ENCODE peak calls at places on chromosomes 13 and 19, in seven cellular contexts. P, J, U, Y, V, D and G are unnamed samples.

GRCh38 chr13:46339035-46339666 is 47.9 kb downstream of the RUBCNL start:
- DNase-seq in U (peak), Y (no peak), J (no peak), P (peak), D (no peak), V (peak), G (no peak)

GRCh38 chr19:18894254-18895037 is 1.5 kb downstream of the CERS1 start:
- DNase-seq in U (peak), J (no peak), V (no peak), P (no peak), D (no peak), Y (no peak), G (no peak)

GRCh38 chr13:110216403-110217041 is 90.4 kb downstream of the COL4A1 start:
- DNase-seq in Y (no peak), P (no peak), J (no peak), U (peak), D (no peak), V (peak), G (no peak)

GRCh38 chr13:27401210-27401609 is 23.2 kb upstream of the GTF3A start:
- DNase-seq in U (no peak), J (no peak), V (peak), Y (no peak), D (no peak), P (no peak), G (no peak)

GRCh38 chr13:108828053-108828806 is 198.8 kb downstream of the MYO16 start:
- DNase-seq in P (peak), Y (no peak), U (no peak), J (no peak), D (no peak), V (no peak), G (no peak)

GRCh38 chr19:4744451-4745170 is 21.0 kb upstream of the DPP9 start:
- DNase-seq in D (no peak), Y (no peak), U (peak), J (peak), V (peak), P (peak), G (no peak)

GRCh38 chr19:16315825-16316505 is 8.7 kb upstream of the KLF2 start:
- DNase-seq in J (peak), Y (no peak), P (peak), V (peak), U (peak), D (no peak), G (no peak)

GRCh38 chr19:44684892-44685847 is 13.8 kb upstream of the CEACAM16 start:
- DNase-seq in P (peak), J (peak), D (no peak), Y (no peak), V (peak), U (peak), G (no peak)

GRCh38 chr13:39875583-39875982 is 220.1 kb downstream of the COG6 start:
- DNase-seq in V (peak), D (no peak), J (no peak), P (no peak), U (peak), Y (no peak), G (no peak)

GRCh38 chr19:47581605-47582319 is 8.8 kb upstream of the ZNF541 start:
- DNase-seq in Y (no peak), U (no peak), P (peak), D (no peak), J (no peak), V (no peak), G (no peak)

GRCh38 chr13:43356566-43356965 is 333.2 kb downstream of the DNAJC15 start:
- DNase-seq in D (peak), J (no peak), Y (no peak), V (no peak), P (peak), U (no peak), G (no peak)

GRCh38 chr13:42041684-42042035 is 6.8 kb upstream of the DGKH start:
- DNase-seq in D (peak), Y (no peak), V (peak), U (peak), J (peak), P (peak), G (peak)

GRCh38 chr19:35828694-35829301 is 16.2 kb upstream of the PRODH2 start:
- DNase-seq in D (no peak), P (peak), J (peak), Y (peak), V (peak), U (peak), G (no peak)

GRCh38 chr13:97434417-97435296 is 688 bp downstream of the RAP2A start:
- DNase-seq in Y (peak), V (peak), P (peak), J (no peak), D (no peak), U (peak), G (no peak)

GRCh38 chr13:41827507-41828213 is 133.2 kb downstream of the VWA8 start:
- DNase-seq in D (no peak), Y (no peak), P (peak), V (no peak), J (peak), U (peak), G (no peak)

GRCh38 chr13:28528848-28529247 is 33.9 kb upstream of the FLT1 start:
- DNase-seq in J (no peak), V (no peak), D (no peak), P (no peak), U (no peak), Y (no peak), G (no peak)

GRCh38 chr19:1908364-1908678 is 3.1 kb downstream of the ADAT3 start:
- DNase-seq in Y (no peak), U (no peak), V (no peak), D (no peak), J (no peak), P (no peak), G (no peak)

GRCh38 chr13:48866204-48866603 is 109.5 kb upstream of the FNDC3A start:
- DNase-seq in V (no peak), U (peak), P (no peak), D (no peak), J (no peak), Y (no peak), G (no peak)

GRCh38 chr13:42969558-42970172 is 22.4 kb downstream of the EPSTI1 start:
- DNase-seq in U (peak), Y (peak), J (peak), V (peak), P (peak), D (peak), G (peak)

GRCh38 chr13:112877496-112877895 is 91.5 kb upstream of the MCF2L start:
- DNase-seq in Y (no peak), J (no peak), U (no peak), V (peak), D (no peak), P (no peak), G (no peak)

GRCh38 chr13:111922086-111922485 is 144.9 kb upstream of the SOX1 start:
- DNase-seq in D (no peak), U (no peak), V (no peak), P (no peak), J (no peak), Y (no peak), G (no peak)

GRCh38 chr13:21240586-21240985 is 64.1 kb downstream of the MRPL57 start:
- DNase-seq in J (no peak), D (no peak), Y (no peak), P (no peak), U (peak), V (no peak), G (no peak)

GRCh38 chr13:64925284-64925683 is 2304.9 kb downstream of the PCDH9 start:
- DNase-seq in Y (no peak), U (peak), V (no peak), D (no peak), P (no peak), J (no peak), G (no peak)

GRCh38 chr19:29410974-29411615 is 114.7 kb upstream of the VSTM2B start:
- DNase-seq in V (no peak), P (no peak), U (no peak), D (no peak), Y (no peak), J (no peak), G (no peak)

GRCh38 chr13:53105881-53106280 is 77.3 kb downstream of the OLFM4 start:
- DNase-seq in J (no peak), V (no peak), P (no peak), U (no peak), Y (no peak), D (no peak), G (no peak)

GRCh38 chr19:5091576-5092215 is 122.8 kb downstream of the KDM4B start:
- DNase-seq in P (no peak), U (no peak), D (no peak), V (no peak), J (no peak), Y (no peak), G (no peak)

GRCh38 chr13:50592412-50593145 is 250.9 kb downstream of the DLEU7 start:
- DNase-seq in V (no peak), D (no peak), J (peak), Y (no peak), P (peak), U (peak), G (no peak)

GRCh38 chr13:111482126-111482525 is 161.7 kb downstream of the TEX29 start:
- DNase-seq in V (no peak), P (no peak), U (no peak), D (no peak), J (no peak), Y (no peak), G (no peak)

GRCh38 chr19:31149306-31149975 is 199.8 kb downstream of the TSHZ3 start:
- DNase-seq in D (no peak), P (no peak), U (no peak), J (no peak), Y (no peak), V (no peak), G (no peak)

GRCh38 chr19:55353803-55354697 is 469 bp downstream of the COX6B2 start:
- DNase-seq in V (peak), Y (peak), J (no peak), D (peak), U (peak), P (peak), G (peak)

GRCh38 chr13:51607165-51607564 is 22.9 kb downstream of the WDFY2 start:
- DNase-seq in P (no peak), U (no peak), Y (no peak), V (no peak), J (no peak), D (no peak), G (no peak)

GRCh38 chr13:112249644-112250610 is 126.2 kb upstream of the SPACA7 start:
- DNase-seq in V (no peak), U (no peak), J (no peak), P (no peak), D (no peak), Y (no peak), G (no peak)

GRCh38 chr13:26480246-26480855 is 77.1 kb upstream of the WASF3 start:
- DNase-seq in Y (no peak), P (no peak), D (no peak), U (peak), J (no peak), V (no peak), G (no peak)

GRCh38 chr13:109271061-109271460 is 515.3 kb downstream of the IRS2 start:
- DNase-seq in D (no peak), J (no peak), U (no peak), P (no peak), V (no peak), Y (no peak), G (no peak)

GRCh38 chr19:53183146-53183545 is 10.0 kb downstream of the ZNF665 start:
- DNase-seq in Y (no peak), P (no peak), J (no peak), V (no peak), D (no peak), U (no peak), G (no peak)